ENCODE peak calls at places on chromosomes 16 and 17, in four cellular contexts. K, A, P and L are unnamed samples.

GRCh38 chr17:50027639-50028206 is 28.2 kb upstream of the ITGA3 start:
- DNase-seq in K (no peak), A (no peak), P (no peak), L (no peak)

GRCh38 chr17:79019631-79020584 is 4.1 kb upstream of the C1QTNF1 start:
- DNase-seq in K (no peak), P (no peak), A (peak), L (peak)

GRCh38 chr17:82882715-82883446 is 43.1 kb upstream of the ZNF750 start:
- DNase-seq in A (no peak), P (no peak), K (no peak), L (no peak)

GRCh38 chr17:9098242-9098641 is 76.9 kb downstream of the NTN1 start:
- DNase-seq in A (no peak), P (no peak), K (no peak), L (no peak)

GRCh38 chr16:10981697-10982216 is 37.4 kb downstream of the CLEC16A start:
- DNase-seq in A (peak), K (no peak), P (no peak), L (no peak)

GRCh38 chr17:2975469-2975958 is 87.9 kb downstream of the OR1D5 start:
- DNase-seq in K (no peak), A (peak), P (no peak), L (no peak)

GRCh38 chr17:68709995-68710780 is 109.0 kb upstream of the FAM20A start:
- DNase-seq in P (no peak), K (no peak), A (no peak), L (no peak)

GRCh38 chr16:2904100-2904921 is 7.4 kb upstream of the FLYWCH1 start:
- DNase-seq in A (peak), K (no peak), P (no peak), L (peak)

GRCh38 chr17:57463103-57463885 is 207.0 kb downstream of the MSI2 start:
- DNase-seq in K (no peak), P (peak), A (peak), L (peak)

GRCh38 chr17:45123930-45124796 is 8.2 kb downstream of the PLCD3 start:
- DNase-seq in P (no peak), A (peak), K (no peak), L (peak)

GRCh38 chr17:76687278-76688164 is 23.2 kb downstream of the MXRA7 start:
- DNase-seq in P (no peak), A (no peak), K (no peak), L (no peak)

GRCh38 chr16:2246301-2246885 is 5.0 kb downstream of the ECI1 start:
- DNase-seq in A (no peak), K (no peak), P (no peak), L (no peak)

GRCh38 chr17:60065867-60066266 is 12.9 kb downstream of the HEATR6 start:
- DNase-seq in A (no peak), K (no peak), P (no peak), L (no peak)

GRCh38 chr17:77458202-77459017 is 317.6 kb downstream of the SEC14L1 start:
- DNase-seq in K (no peak), A (no peak), P (no peak), L (no peak)

GRCh38 chr16:52446076-52446475 is 100.9 kb downstream of the TOX3 start:
- DNase-seq in K (no peak), A (peak), P (no peak), L (no peak)

GRCh38 chr17:78712043-78712442 is 70.0 kb downstream of the CYTH1 start:
- DNase-seq in P (no peak), K (no peak), A (no peak), L (no peak)

GRCh38 chr16:66905633-66906539 is 12.8 kb downstream of the CDH16 start:
- DNase-seq in K (no peak), A (peak), P (no peak), L (peak)

GRCh38 chr17:917391-917811 is 62.2 kb downstream of the NXN start:
- DNase-seq in K (no peak), P (no peak), A (no peak), L (no peak)

GRCh38 chr17:55852734-55853133 is 101.9 kb downstream of the PCTP start:
- DNase-seq in K (no peak), P (no peak), A (no peak), L (no peak)

GRCh38 chr17:65583921-65584603 is 22.6 kb upstream of the AXIN2 start:
- DNase-seq in A (peak), P (no peak), K (no peak), L (no peak)

GRCh38 chr17:72334205-72334604 is 213.4 kb downstream of the SOX9 start:
- DNase-seq in K (no peak), P (no peak), A (no peak), L (no peak)

GRCh38 chr16:57009641-57010170 is 20.3 kb downstream of the NLRC5 start:
- DNase-seq in P (no peak), A (no peak), K (no peak), L (no peak)

GRCh38 chr16:82395212-82395611 is 225.2 kb upstream of the MPHOSPH6 start:
- DNase-seq in P (no peak), A (peak), K (no peak), L (no peak)

DNA sequence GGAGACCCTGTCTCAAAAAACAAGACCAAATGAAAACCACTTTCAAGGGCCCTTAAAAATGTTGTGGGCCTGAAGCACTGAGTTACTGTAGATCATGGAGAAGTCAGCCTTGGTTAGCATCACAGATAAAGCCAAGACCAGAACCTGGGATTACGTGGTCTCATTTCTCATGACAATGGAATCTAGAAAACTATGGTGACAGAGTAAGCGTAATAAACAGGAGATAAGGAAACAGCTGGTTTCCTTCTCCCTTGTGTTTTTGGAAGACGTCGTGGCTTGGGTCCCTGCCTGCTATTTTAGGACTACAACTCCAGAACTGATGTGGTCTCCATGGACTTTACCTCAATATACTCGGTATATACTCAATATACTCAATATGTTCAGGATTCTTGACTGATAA is 180.7 kb upstream of the ZFHX3 start:
- DNase-seq in P (no peak), A (no peak), K (no peak), L (no peak)
- TF ChIP-seq BRCA1 in P (no peak), A (no peak), K (no peak), L (no peak)

GRCh38 chr16:4315185-4316102 is at the start of gene GLIS2:
- DNase-seq in K (no peak), A (no peak), P (no peak), L (peak)
- TF ChIP-seq BRCA1 in K (no peak), A (no peak), P (no peak), L (no peak)

DNA sequence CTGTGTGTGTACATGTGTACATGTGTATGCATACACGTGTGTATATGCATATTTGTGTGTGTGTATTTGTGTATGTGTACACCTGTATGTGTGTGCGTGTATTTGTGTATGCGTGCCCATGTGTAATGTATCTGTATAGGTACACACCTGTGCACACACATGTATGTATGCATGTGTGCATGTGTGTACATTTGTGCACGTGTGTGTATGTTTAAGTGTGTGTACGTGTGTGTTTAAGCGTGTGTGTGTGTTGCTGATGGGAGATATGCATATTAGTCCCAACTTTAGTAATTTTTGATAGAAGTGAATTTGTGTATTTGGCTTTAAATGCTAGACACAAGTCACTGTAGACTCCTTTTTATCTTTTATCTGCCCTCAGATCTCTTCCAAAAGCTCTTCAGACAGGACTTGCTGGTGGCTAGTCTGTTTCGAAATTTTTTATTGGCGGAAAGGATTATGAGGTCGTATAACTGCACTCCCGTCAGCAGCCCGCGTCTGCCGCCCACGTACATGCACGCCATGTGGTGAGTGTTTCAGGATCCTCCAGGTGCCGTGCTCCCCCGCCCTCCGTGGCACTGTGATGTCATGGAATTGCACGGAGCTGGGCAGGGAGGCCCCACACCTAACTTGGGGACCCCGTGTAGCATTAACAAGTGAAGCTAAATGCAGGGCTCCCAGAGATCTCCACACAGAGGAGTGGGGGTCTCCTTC is 168.8 kb upstream of the CHMP6 start:
- DNase-seq in A (no peak), K (no peak), P (no peak), L (peak)
- TF ChIP-seq BRCA1 in A (no peak), K (no peak), P (no peak), L (no peak)

GRCh38 chr17:70624208-70624607 is 454.9 kb downstream of the KCNJ2 start:
- DNase-seq in A (no peak), K (no peak), P (no peak), L (no peak)

GRCh38 chr17:70621593-70621992 is 452.3 kb downstream of the KCNJ2 start:
- DNase-seq in K (no peak), A (no peak), P (no peak), L (no peak)

DNA sequence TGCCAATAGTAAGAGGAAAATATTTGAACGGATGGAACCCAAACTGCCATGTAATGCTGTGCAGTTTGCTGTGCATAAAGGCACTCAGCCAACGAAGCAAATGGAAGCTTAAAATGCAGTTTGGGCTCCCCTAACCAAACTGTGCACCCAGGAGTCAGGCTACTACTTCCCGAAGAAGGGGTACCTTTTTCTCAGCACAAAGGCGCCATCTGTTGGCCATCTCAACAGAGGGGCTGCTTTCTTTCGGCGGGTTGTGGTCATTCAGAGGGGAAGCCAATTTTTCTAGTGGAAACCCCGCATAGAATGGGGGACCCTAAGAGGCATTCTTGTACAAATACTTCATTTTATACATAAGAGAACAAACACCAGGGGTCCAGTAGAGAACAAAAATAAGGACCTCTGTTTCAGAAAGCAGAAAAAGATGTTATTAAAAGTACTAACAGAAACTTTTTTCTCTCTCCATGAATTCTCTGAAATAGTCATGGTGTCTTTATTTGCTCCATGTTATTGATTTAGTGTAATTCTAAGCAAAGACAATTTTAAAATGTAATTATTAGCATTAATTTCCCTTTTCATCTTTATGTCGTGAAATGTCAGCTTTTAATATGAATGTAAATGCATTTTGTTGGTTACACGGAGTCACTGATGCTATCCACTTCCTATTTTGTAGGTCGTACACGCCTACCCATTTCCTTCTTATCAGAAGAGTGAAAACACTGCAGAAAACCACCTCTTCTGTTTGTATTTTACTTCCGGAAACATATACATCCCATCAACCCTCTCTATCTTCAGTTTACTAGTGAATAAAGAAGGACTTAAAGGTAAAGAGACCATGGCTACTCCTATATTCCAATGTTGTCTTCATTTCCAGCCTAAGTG is 453.3 kb downstream of the KCNJ2 start:
- DNase-seq in P (no peak), K (peak), A (no peak), L (peak)
- TF ChIP-seq BRCA1 in P (no peak), K (no peak), A (no peak), L (no peak)

GRCh38 chr17:61411944-61412859 is 12.6 kb downstream of the TBX2 start:
- DNase-seq in A (peak), P (peak), K (no peak), L (peak)

GRCh38 chr17:61410100-61410551 is 10.5 kb downstream of the TBX2 start:
- DNase-seq in A (no peak), P (no peak), K (no peak), L (no peak)

GRCh38 chr17:61412860-61413653 is 13.4 kb downstream of the TBX2 start:
- DNase-seq in K (no peak), A (peak), P (no peak), L (no peak)

GRCh38 chr17:61410555-61411089 is 11.0 kb downstream of the TBX2 start:
- DNase-seq in A (no peak), P (no peak), K (no peak), L (no peak)

GRCh38 chr17:61411114-61411943 is 11.7 kb downstream of the TBX2 start:
- DNase-seq in K (no peak), A (no peak), P (no peak), L (no peak)
- TF ChIP-seq BRCA1 in K (no peak), A (no peak), P (no peak), L (no peak)

GRCh38 chr17:18280239-18280638 is 19.8 kb downstream of the MIEF2 start:
- DNase-seq in P (no peak), K (no peak), A (no peak), L (no peak)
- TF ChIP-seq BRCA1 in P (no peak), K (no peak), A (no peak), L (no peak)

DNA sequence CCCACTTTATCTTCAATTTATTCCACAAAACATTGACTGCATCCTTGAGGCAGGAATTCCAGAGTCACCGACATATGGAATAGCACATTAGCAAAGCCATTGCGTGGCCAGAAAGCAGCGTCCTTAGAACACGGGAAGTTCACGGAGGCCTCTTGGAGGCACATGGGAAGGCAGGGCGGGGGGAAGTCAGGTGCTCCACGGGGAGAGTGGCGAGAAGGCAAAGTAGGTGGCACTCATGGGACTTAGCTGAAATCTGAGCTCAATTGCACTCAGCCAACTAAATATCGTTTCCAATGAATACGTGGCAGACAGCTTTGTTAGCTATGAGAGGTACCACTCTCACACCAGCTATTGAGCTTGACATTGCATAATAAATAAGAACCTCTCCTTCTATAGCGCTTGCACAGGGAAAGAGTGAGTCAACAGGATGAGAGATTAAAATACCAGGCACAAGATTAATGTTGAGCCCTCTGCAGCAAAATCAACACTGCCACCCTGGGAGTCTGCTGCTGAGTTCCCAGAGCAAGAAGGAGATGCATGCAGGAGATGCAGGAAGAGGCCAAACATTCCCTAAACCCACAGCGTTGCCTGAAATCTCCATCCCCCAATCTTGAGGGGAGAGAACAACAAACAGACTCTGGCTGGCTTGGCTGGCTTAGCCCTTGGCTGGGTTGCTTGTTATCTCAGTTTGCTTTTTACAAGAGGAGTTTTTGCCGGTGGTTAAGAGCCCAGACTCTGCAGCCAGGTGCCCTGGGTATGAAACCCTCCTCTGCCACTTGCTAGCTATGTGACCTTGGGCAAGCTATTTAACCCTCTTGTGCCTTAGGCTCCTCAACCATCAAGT is 28.8 kb downstream of the ABCC12 start:
- DNase-seq in K (no peak), P (no peak), A (peak), L (no peak)
- TF ChIP-seq BRCA1 in K (no peak), P (no peak), A (no peak), L (no peak)

DNA sequence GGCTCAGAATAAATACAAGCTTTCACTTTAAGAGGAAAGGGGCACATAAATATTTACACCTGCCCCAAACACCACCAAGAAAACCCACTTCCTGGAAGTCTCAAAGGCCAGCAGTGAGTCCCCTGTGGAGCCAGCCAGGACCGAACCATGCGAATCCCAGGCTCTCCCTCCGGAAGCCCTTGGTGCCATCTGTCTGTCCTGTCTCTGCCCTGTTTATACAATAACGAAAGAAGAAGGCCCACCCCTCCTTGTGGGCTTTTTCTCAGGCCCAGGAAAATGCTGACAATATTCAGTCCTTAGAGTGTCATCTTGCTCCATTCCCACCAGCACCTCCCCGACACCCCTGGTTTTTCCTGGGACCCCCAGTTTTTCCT is 3.6 kb upstream of the SLC6A4 start:
- DNase-seq in K (no peak), P (no peak), A (no peak), L (no peak)
- TF ChIP-seq BRCA1 in K (no peak), P (no peak), A (no peak), L (no peak)

GRCh38 chr17:4998027-4998665 is 396 bp downstream of the KIF1C start:
- DNase-seq in P (no peak), K (no peak), A (peak), L (no peak)
- TF ChIP-seq BRCA1 in P (no peak), K (no peak), A (no peak), L (no peak)

DNA sequence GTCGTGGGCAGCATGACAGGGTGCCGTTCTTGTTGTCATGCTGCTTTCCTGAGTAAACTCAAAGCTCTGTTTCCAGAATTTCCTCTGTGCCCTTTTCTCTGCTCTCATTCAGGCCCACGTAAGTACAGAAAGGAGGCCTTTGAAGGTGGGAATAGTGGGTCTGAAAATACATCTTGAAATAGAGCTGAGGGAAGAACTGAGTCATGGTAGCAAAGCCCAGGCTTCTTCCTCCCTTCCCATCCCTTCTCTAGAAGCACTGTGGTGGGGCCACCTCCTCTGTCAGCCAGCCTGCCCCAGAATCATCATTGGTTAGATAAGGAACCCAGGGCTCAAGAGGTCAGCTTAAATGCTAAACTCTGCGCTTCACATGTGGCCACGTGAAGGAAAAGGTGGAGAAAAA is 9.4 kb downstream of the CTRL start:
- DNase-seq in A (no peak), P (no peak), K (no peak), L (peak)
- TF ChIP-seq BRCA1 in A (no peak), P (no peak), K (no peak), L (no peak)